ENCODE peak calls at places on chromosomes 4 and X, in eight cellular contexts. T is left lung, J is suprapubic skin, L is HFF-Myc, C is right atrium auricular region, F is ascending aorta, P is A549, X is gastrocnemius medialis. I is an unnamed sample.

GRCh38 chr4:56976878-56977320 is 507 bp downstream of the NOA1 start:
- DNase-seq in T (peak), J (peak), L (no peak), C (no peak), F (no peak), P (peak), X (peak), I (no peak)

GRCh38 chr4:74181225-74181624 is 23.3 kb downstream of the MTHFD2L start:
- DNase-seq in T (no peak), J (no peak), L (no peak), C (no peak), F (no peak), P (no peak), X (no peak), I (peak)

GRCh38 chr4:53015681-53016080 is 153.6 kb downstream of the RASL11B start:
- DNase-seq in T (no peak), J (no peak), L (no peak), C (no peak), F (no peak), P (peak), X (no peak), I (peak)

GRCh38 chrX:114532093-114532805 is 51.6 kb upstream of the HTR2C start:
- DNase-seq in T (no peak), J (no peak), L (no peak), C (no peak), F (no peak), P (no peak), X (no peak), I (no peak)

GRCh38 chr4:1053080-1053661 is 41.7 kb downstream of the FGFRL1 start:
- DNase-seq in T (peak), J (peak), L (no peak), C (no peak), F (no peak), P (no peak), X (peak), I (peak)

GRCh38 chrX:44305921-44306320 is 37.6 kb downstream of the EFHC2 start:
- DNase-seq in T (no peak), J (no peak), L (no peak), C (no peak), F (no peak), P (no peak), X (no peak), I (no peak)

GRCh38 chr4:81030617-81031388 is at the start of gene BMP3:
- DNase-seq in T (peak), J (no peak), L (no peak), C (no peak), F (no peak), P (peak), X (no peak), I (peak)

GRCh38 chr4:181541396-181541795 is 701.8 kb upstream of the TENM3 start:
- DNase-seq in T (no peak), J (no peak), L (no peak), C (no peak), F (no peak), P (no peak), X (no peak), I (peak)

GRCh38 chrX:42119076-42119475 is 195.7 kb upstream of the CASK start:
- DNase-seq in T (no peak), J (no peak), L (no peak), C (no peak), F (no peak), P (peak), X (no peak), I (peak)

GRCh38 chr4:3786196-3786869 is 20.1 kb downstream of the ADRA2C start:
- DNase-seq in T (peak), J (no peak), L (no peak), C (no peak), F (no peak), P (peak), X (no peak), I (no peak)

GRCh38 chr4:113628711-113629110 is 132.8 kb downstream of the CAMK2D start:
- DNase-seq in T (no peak), J (no peak), L (no peak), C (no peak), F (no peak), P (no peak), X (no peak), I (no peak)

GRCh38 chr4:169397762-169398161 is 127.0 kb upstream of the SH3RF1 start:
- DNase-seq in T (no peak), J (no peak), L (no peak), C (no peak), F (no peak), P (no peak), X (no peak), I (peak)

GRCh38 chrX:13482764-13483552 is 86.4 kb upstream of the EGFL6 start:
- DNase-seq in T (no peak), J (no peak), L (no peak), C (no peak), F (no peak), P (no peak), X (no peak), I (peak)

GRCh38 chr4:108483077-108483476 is 137.3 kb upstream of the RPL34 start:
- DNase-seq in T (no peak), J (no peak), L (no peak), C (no peak), F (no peak), P (no peak), X (no peak), I (no peak)

GRCh38 chrX:80335062-80335830 is 85.0 kb upstream of the TENT5D start:
- DNase-seq in T (peak), J (no peak), L (no peak), C (no peak), F (no peak), P (peak), X (peak), I (peak)

GRCh38 chrX:65596270-65596669 is 61.7 kb upstream of the LAS1L start:
- DNase-seq in T (no peak), J (no peak), L (no peak), C (no peak), F (peak), P (no peak), X (peak), I (peak)

GRCh38 chr4:53647547-53647946 is 56.3 kb upstream of the LNX1 start:
- DNase-seq in T (no peak), J (no peak), L (no peak), C (no peak), F (no peak), P (no peak), X (no peak), I (no peak)

GRCh38 chr4:182219400-182219799 is 23.8 kb upstream of the TENM3 start:
- DNase-seq in T (no peak), J (no peak), L (no peak), C (no peak), F (no peak), P (no peak), X (no peak), I (no peak)

GRCh38 chr4:108219998-108220397 is 51.3 kb upstream of the LEF1 start:
- DNase-seq in T (no peak), J (no peak), L (no peak), C (no peak), F (no peak), P (no peak), X (no peak), I (no peak)

GRCh38 chr4:147779449-147779848 is 47.6 kb downstream of the ARHGAP10 start:
- DNase-seq in T (no peak), J (no peak), L (no peak), C (no peak), F (no peak), P (no peak), X (no peak), I (no peak)

GRCh38 chrX:36856849-36857248 is 151.3 kb upstream of the FAM47C start:
- DNase-seq in T (no peak), J (no peak), L (no peak), C (no peak), F (no peak), P (peak), X (no peak), I (no peak)

GRCh38 chr4:158297866-158298265 is 87.6 kb downstream of the TMEM144 start:
- DNase-seq in T (no peak), J (no peak), L (no peak), C (no peak), F (no peak), P (no peak), X (no peak), I (no peak)

GRCh38 chrX:36867143-36867542 is 141.0 kb upstream of the FAM47C start:
- DNase-seq in T (no peak), J (no peak), L (no peak), C (no peak), F (no peak), P (peak), X (no peak), I (peak)

GRCh38 chr4:76449824-76450223 is 14.8 kb downstream of the SHROOM3 start:
- DNase-seq in T (no peak), J (no peak), L (no peak), C (no peak), F (no peak), P (no peak), X (no peak), I (peak)

GRCh38 chrX:13090261-13091110 is 46.1 kb upstream of the FAM9C start:
- DNase-seq in T (no peak), J (no peak), L (no peak), C (no peak), F (no peak), P (no peak), X (no peak), I (no peak)

GRCh38 chr4:48112017-48112667 is 21.9 kb downstream of the TXK start:
- DNase-seq in T (no peak), J (no peak), L (no peak), C (no peak), F (no peak), P (no peak), X (no peak), I (peak)

GRCh38 chrX:9166566-9166909 is 132.6 kb upstream of the FAM9B start:
- DNase-seq in T (no peak), J (no peak), L (no peak), C (no peak), F (no peak), P (peak), X (no peak), I (peak)

GRCh38 chrX:115592997-115593734 is 32.2 kb downstream of the PLS3 start:
- DNase-seq in T (no peak), J (no peak), L (no peak), C (no peak), F (no peak), P (no peak), X (no peak), I (peak)

GRCh38 chr4:111678466-111678865 is 466.8 kb upstream of the FAM241A start:
- DNase-seq in T (no peak), J (no peak), L (peak), C (no peak), F (no peak), P (no peak), X (no peak), I (peak)

GRCh38 chrX:47958943-47959342 is 44.8 kb downstream of the ZNF182 start:
- DNase-seq in T (no peak), J (no peak), L (no peak), C (no peak), F (no peak), P (no peak), X (no peak), I (no peak)

GRCh38 chr4:39860804-39861203 is 116.9 kb downstream of the PDS5A start:
- DNase-seq in T (no peak), J (no peak), L (no peak), C (no peak), F (no peak), P (no peak), X (no peak), I (no peak)

GRCh38 chrX:68695206-68695845 is 47.9 kb downstream of the STARD8 start:
- DNase-seq in T (no peak), J (no peak), L (no peak), C (no peak), F (no peak), P (no peak), X (no peak), I (no peak)

GRCh38 chrX:20519077-20519617 is 252.4 kb upstream of the RPS6KA3 start:
- DNase-seq in T (no peak), J (no peak), L (no peak), C (no peak), F (no peak), P (no peak), X (no peak), I (no peak)

GRCh38 chr4:173288296-173288695 is 45.9 kb downstream of the HMGB2 start:
- DNase-seq in T (no peak), J (no peak), L (peak), C (peak), F (no peak), P (peak), X (no peak), I (peak)

DNA sequence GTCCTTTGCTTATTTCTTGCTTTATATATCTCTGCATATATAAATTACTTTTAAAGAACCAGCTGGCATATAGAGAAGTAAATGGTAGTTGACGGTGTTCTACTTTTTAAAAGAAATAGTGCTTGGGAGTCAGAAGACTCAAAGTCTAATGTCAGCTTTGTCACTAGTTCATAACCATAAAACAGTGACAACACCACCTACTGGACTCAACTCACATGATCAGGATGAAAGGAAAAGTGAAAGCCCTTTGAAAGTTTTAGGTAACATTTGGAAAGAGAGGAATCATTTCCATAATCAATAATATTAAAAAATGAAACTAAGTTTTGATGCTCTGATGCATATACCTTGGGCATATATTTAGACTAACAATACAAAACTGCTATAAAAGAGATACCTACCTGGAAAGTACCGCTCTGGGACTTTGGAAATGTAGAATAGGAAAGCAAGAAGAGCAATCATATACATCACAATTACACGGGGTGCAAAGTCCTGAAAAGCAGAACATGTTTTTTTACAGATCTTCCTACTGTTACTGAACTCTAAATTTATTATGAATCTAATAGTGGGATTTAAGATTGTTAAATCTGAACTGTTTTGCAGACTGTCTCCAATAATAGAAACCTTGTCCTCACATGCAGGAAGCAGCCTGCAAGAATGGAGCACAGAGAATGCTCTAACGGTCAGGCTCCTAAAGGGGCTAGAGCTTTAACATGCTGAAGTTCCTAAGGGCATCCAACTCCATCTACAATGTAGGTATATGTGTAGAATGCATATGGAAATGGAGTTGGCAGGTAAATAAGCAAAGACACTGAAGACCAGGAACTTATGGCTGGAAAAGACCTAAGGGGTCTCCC is 15.6 kb downstream of the PAQR3 start:
- DNase-seq in T (no peak), J (no peak), L (no peak), C (no peak), F (no peak), P (peak), X (no peak), I (no peak)
- TF ChIP-seq CTCF in T (no peak), J (no peak), L (no peak), C (peak), F (no peak), P (peak), X (no peak), I (peak)

GRCh38 chr4:55359397-55359916 is 13.4 kb downstream of the SRD5A3 start:
- DNase-seq in T (no peak), J (no peak), L (no peak), C (no peak), F (no peak), P (no peak), X (peak), I (peak)

GRCh38 chr4:55358246-55358645 is 12.2 kb downstream of the SRD5A3 start:
- DNase-seq in T (no peak), J (no peak), L (no peak), C (no peak), F (no peak), P (no peak), X (no peak), I (no peak)

GRCh38 chr4:55356991-55357461 is 11.0 kb downstream of the SRD5A3 start:
- DNase-seq in T (no peak), J (no peak), L (no peak), C (no peak), F (no peak), P (peak), X (no peak), I (peak)

GRCh38 chr4:55355555-55355954 is 9.5 kb downstream of the SRD5A3 start:
- DNase-seq in T (no peak), J (no peak), L (no peak), C (no peak), F (no peak), P (no peak), X (no peak), I (no peak)

DNA sequence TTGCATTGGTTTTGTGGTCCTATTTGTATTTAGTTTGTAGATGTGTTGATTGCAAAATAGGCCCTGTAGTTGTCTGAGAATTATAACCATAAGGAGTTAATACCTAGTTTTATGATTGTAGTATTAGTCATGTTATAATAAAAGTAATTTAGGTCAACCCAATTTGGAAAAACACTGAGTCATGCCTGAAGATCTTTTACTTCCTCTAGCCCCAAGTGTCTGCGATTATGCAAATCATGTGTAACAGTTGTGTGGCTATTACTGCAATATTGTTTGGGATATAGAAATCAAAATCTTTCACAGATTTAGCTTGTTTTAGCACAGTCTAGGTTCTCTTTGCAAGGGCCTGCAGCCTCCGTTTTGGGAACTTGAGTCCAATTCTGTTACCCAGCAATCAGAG is 12.6 kb downstream of the SRD5A3 start:
- DNase-seq in T (no peak), J (no peak), L (no peak), C (no peak), F (no peak), P (no peak), X (no peak), I (peak)
- H3K4me3 ChIP-seq in T (no peak), J (peak), L (no peak), C (no peak), F (peak), P (no peak), X (no peak), I (no peak)

GRCh38 chr4:8861576-8862279 is 9.9 kb downstream of the HMX1 start:
- DNase-seq in T (peak), J (no peak), L (no peak), C (no peak), F (no peak), P (no peak), X (no peak), I (no peak)
- TF ChIP-seq CTCF in T (no peak), J (no peak), L (no peak), C (no peak), F (no peak), P (no peak), X (no peak), I (no peak)

GRCh38 chrX:45849261-45849660 is 648.6 kb upstream of the DIPK2B start:
- DNase-seq in T (no peak), J (no peak), L (peak), C (no peak), F (no peak), P (peak), X (no peak), I (peak)
- H3K4me3 ChIP-seq in T (no peak), J (peak), L (peak), C (no peak), F (peak), P (peak), X (no peak), I (peak)

GRCh38 chr4:102735578-102735977 is 25.2 kb downstream of the MANBA start:
- DNase-seq in T (no peak), J (no peak), L (no peak), C (no peak), F (no peak), P (no peak), X (no peak), I (no peak)

GRCh38 chr4:102734591-102735385 is 26.0 kb downstream of the MANBA start:
- DNase-seq in T (no peak), J (no peak), L (no peak), C (no peak), F (no peak), P (no peak), X (no peak), I (peak)

GRCh38 chr4:102732678-102733445 is 27.9 kb downstream of the MANBA start:
- DNase-seq in T (no peak), J (no peak), L (no peak), C (no peak), F (no peak), P (no peak), X (no peak), I (no peak)

GRCh38 chr4:102734116-102734515 is 26.7 kb downstream of the MANBA start:
- DNase-seq in T (no peak), J (no peak), L (no peak), C (no peak), F (no peak), P (no peak), X (no peak), I (no peak)

GRCh38 chr4:102730968-102731533 is 29.7 kb downstream of the MANBA start:
- DNase-seq in T (no peak), J (no peak), L (no peak), C (no peak), F (no peak), P (no peak), X (no peak), I (no peak)
- TF ChIP-seq CTCF in T (no peak), J (no peak), L (peak), C (peak), F (no peak), P (no peak), X (no peak), I (peak)

DNA sequence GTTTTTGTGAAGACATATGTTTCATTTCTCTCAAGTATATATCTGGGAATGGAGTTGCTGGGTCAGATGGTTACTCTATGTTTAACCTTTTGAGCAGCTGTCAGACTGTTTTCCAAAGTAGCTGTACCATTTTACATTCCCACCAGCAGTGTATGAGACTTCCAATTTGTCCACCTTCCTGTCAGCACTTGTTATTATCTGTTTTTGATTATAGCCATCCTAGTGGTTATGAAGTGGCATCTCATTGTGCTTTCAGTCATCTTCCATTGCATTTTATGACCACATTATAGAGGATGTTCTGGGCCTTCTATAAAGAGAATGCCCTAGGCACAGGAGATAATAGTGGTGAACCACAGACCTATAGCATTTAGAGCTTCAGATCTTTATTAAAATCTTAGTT is 39.2 kb downstream of the CLCN4 start:
- DNase-seq in T (no peak), J (no peak), L (no peak), C (no peak), F (no peak), P (no peak), X (no peak), I (no peak)
- H3K4me3 ChIP-seq in T (no peak), J (no peak), L (no peak), C (no peak), F (no peak), P (no peak), X (no peak), I (no peak)

GRCh38 chr4:67393699-67394281 is 151.5 kb downstream of the CENPC start:
- DNase-seq in T (no peak), J (no peak), L (peak), C (no peak), F (no peak), P (peak), X (no peak), I (peak)
- TF ChIP-seq CTCF in T (peak), J (peak), L (peak), C (peak), F (no peak), P (peak), X (peak), I (peak)

GRCh38 chr4:6562931-6563901 is 11.8 kb upstream of the MAN2B2 start:
- DNase-seq in T (peak), J (no peak), L (no peak), C (no peak), F (no peak), P (no peak), X (no peak), I (peak)
- H3K4me3 ChIP-seq in T (no peak), J (peak), L (no peak), C (peak), F (peak), P (peak), X (peak), I (peak)

I was measured in AG10803.